ENCODE peak calls at places on chromosomes 6 and 20, in four cellular contexts. V is endothelial cell, Z is mammary epithelial cell, B is stomach. R is an unnamed sample.

GRCh38 chr6:33927551-33927950 is 123.7 kb upstream of the MLN start:
- DNase-seq in V (no peak), Z (peak), B (no peak), R (no peak)

GRCh38 chr20:37543828-37544227 is 16.2 kb upstream of the BLCAP start:
- DNase-seq in V (no peak), Z (peak), B (no peak), R (no peak)

GRCh38 chr20:5353624-5354496 is 37.1 kb upstream of the PROKR2 start:
- DNase-seq in V (no peak), Z (peak), B (no peak), R (no peak)

GRCh38 chr6:137661601-137662000 is 167.4 kb upstream of the OLIG3 start:
- DNase-seq in V (peak), Z (peak), B (no peak), R (no peak)

GRCh38 chr6:39389372-39389767 is 66.9 kb upstream of the KCNK16 start:
- DNase-seq in V (peak), Z (no peak), B (no peak), R (no peak)

GRCh38 chr20:63064310-63064709 is 57.5 kb upstream of the BHLHE23 start:
- DNase-seq in V (no peak), Z (no peak), B (no peak), R (peak)

GRCh38 chr6:17031961-17032360 is 69.9 kb upstream of the STMND1 start:
- DNase-seq in V (no peak), Z (no peak), B (no peak), R (no peak)

GRCh38 chr6:100892116-100892515 is 11.0 kb upstream of the ASCC3 start:
- DNase-seq in V (no peak), Z (no peak), B (no peak), R (no peak)

GRCh38 chr6:122063761-122064160 is 335.7 kb upstream of the HSF2 start:
- DNase-seq in V (no peak), Z (no peak), B (no peak), R (no peak)

GRCh38 chr20:17873410-17874270 is 95.0 kb downstream of the SNX5 start:
- DNase-seq in V (no peak), Z (no peak), B (peak), R (peak)

GRCh38 chr6:45416700-45417099 is 39.0 kb upstream of the SUPT3H start:
- DNase-seq in V (no peak), Z (no peak), B (no peak), R (no peak)

GRCh38 chr6:111483736-111484654 is 977 bp upstream of the REV3L start:
- DNase-seq in V (peak), Z (peak), B (peak), R (peak)

GRCh38 chr6:157143885-157144795 is 179.2 kb downstream of the TMEM242 start:
- DNase-seq in V (peak), Z (no peak), B (no peak), R (no peak)

GRCh38 chr20:19812056-19812455 is 54.0 kb downstream of the RIN2 start:
- DNase-seq in V (no peak), Z (no peak), B (no peak), R (no peak)

GRCh38 chr20:62382306-62383198 is 4.4 kb upstream of the RPS21 start:
- DNase-seq in V (peak), Z (peak), B (peak), R (peak)

GRCh38 chr20:16801919-16802651 is 53.9 kb downstream of the OTOR start:
- DNase-seq in V (peak), Z (peak), B (peak), R (peak)

GRCh38 chr6:28489366-28490190 is 26.0 kb downstream of the GPX6 start:
- DNase-seq in V (peak), Z (no peak), B (peak), R (peak)

GRCh38 chr6:131894735-131895424 is 56.3 kb downstream of the CCN2 start:
- DNase-seq in V (no peak), Z (no peak), B (no peak), R (no peak)

GRCh38 chr6:124867126-124867525 is 95.1 kb upstream of the RNF217 start:
- DNase-seq in V (no peak), Z (no peak), B (no peak), R (no peak)

GRCh38 chr6:95216560-95216959 is 360.8 kb upstream of the MANEA start:
- DNase-seq in V (no peak), Z (no peak), B (no peak), R (no peak)

GRCh38 chr6:89978749-89979145 is 84.5 kb downstream of the GJA10 start:
- DNase-seq in V (no peak), Z (no peak), B (no peak), R (no peak)

DNA sequence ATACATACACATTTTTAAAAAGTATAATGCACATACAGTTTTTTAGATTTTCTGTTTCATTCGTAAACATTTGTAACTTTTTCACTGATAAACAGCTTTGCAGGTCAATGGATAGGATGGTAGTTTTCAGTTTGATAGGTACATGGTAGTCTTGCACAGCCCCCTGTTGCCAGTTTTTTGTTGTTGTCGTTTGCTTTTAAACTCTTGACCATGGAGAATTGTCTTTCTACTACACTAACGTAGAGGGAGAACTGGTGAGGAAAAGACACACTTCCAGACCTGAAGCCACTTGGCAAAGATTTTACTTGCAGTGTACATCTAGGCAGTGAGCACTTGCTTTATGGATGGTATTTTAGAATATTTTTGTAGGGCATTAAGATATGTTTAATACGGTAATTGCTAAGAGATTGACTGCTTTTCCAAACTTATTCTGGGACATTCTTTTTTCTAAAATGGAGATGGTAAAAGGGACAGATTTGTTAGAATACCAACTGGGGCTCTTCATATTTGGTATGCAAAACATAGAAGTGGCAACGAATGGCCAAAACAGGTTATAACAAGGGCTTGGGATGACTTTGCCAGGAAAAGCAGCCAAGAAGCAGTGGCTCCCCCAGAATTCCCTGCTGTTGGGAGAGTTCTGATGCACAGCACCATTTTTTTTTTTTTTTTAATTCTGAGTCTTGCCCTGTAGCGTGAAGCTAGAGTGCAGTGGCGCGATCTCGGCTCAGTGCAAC is 1.5 kb downstream of the PYGB start:
- DNase-seq in V (no peak), Z (no peak), B (no peak), R (no peak)
- TF ChIP-seq CTCF in V (no peak), Z (no peak), B (no peak), R (no peak)

DNA sequence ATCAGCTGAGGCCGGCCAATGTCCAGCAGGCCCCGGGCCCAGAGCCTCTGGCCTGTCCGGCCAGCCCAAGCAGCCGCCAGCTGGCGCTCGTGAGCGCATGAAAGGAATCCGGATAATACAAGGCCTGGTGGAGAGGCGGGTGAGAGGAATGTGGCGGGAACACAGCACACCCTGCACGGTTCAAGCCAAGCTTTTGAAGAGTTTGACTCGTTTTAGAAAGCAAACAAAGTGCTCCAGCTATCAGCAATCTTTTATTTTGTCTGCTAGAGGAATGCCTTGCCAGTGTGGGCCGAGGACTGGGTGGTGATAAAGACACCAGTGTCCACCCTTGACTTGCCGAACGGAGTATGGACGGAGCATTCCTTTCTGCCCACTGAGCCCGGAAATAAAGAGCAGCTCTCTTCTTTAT is 9.3 kb upstream of the NEDD9 start:
- DNase-seq in V (peak), Z (no peak), B (peak), R (peak)
- TF ChIP-seq CTCF in V (peak), Z (peak), B (peak), R (peak)

GRCh38 chr6:106611030-106611429 is 18.3 kb downstream of the RTN4IP1 start:
- DNase-seq in V (no peak), Z (no peak), B (no peak), R (no peak)

GRCh38 chr6:106608080-106608668 is 21.1 kb downstream of the RTN4IP1 start:
- DNase-seq in V (peak), Z (peak), B (no peak), R (no peak)

GRCh38 chr6:106613590-106613989 is 15.7 kb downstream of the RTN4IP1 start:
- DNase-seq in V (no peak), Z (no peak), B (no peak), R (no peak)

GRCh38 chr6:106612956-106613516 is 16.3 kb downstream of the RTN4IP1 start:
- DNase-seq in V (no peak), Z (no peak), B (no peak), R (no peak)

GRCh38 chr6:106609699-106610098 is 19.6 kb downstream of the RTN4IP1 start:
- DNase-seq in V (peak), Z (peak), B (no peak), R (no peak)
- TF ChIP-seq CTCF in V (peak), Z (peak), B (peak), R (peak)

DNA sequence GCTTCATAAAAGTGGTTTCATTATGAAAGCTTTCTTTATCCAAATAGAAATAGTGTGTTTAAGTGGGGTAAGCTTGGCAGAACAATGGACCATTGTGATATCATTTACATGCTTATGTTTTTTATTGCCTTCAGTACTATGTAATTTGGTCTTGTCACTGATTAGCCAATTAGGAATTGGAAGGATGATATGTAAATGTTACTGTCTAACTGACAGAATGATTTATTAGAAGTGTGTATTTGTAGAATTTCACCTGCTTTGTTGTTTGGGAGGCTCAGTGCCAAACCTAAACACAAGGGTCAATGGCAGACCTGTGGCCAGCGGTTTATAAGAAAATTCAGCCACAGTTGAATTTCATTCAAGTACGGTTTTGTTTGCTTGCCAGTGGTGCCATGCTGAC is 39.0 kb downstream of the AIG1 start:
- DNase-seq in V (no peak), Z (no peak), B (no peak), R (no peak)
- TF ChIP-seq CTCF in V (no peak), Z (no peak), B (no peak), R (no peak)

GRCh38 chr6:155419161-155419560 is 36.5 kb downstream of the NOX3 start:
- DNase-seq in V (no peak), Z (no peak), B (no peak), R (no peak)
- TF ChIP-seq CTCF in V (no peak), Z (no peak), B (no peak), R (no peak)

GRCh38 chr20:3801299-3801698 is 5.2 kb downstream of the CDC25B start:
- DNase-seq in V (no peak), Z (no peak), B (no peak), R (no peak)
- TF ChIP-seq CTCF in V (no peak), Z (no peak), B (no peak), R (no peak)